ENCODE peak calls at places on chromosomes 4 and X, in eight cellular contexts. M is ACHN; G is iris pigment epithelial cell; W is nucleus accumbens; I is choroid plexus epithelial cell; B is heart left ventricle; L is activated CD4-positive, alpha-beta T cell treated with anti-CD3 and anti-CD28 coated beads, Interleukin-2, amount 10 ng/mL, durations not matched to agents 7 days and 5 days; T is hepatocyte. F is an unnamed sample.

GRCh38 chrX:22124098-22124497 is 92.0 kb downstream of the PHEX start:
- DNase-seq in M (no peak), G (no peak), W (no peak), I (no peak), B (no peak), L (no peak), T (no peak), F (no peak)

GRCh38 chr4:153276966-153277365 is 67.5 kb upstream of the MND1 start:
- DNase-seq in M (no peak), G (no peak), W (no peak), I (no peak), B (no peak), L (no peak), T (no peak), F (no peak)

GRCh38 chrX:48960291-48960690 is 2.9 kb upstream of the OTUD5 start:
- DNase-seq in M (no peak), G (no peak), W (no peak), I (no peak), B (peak; percentile 20), L (no peak), T (no peak), F (no peak)

GRCh38 chr4:113919611-113920010 is 59.8 kb downstream of the ARSJ start:
- DNase-seq in M (peak; percentile 20), G (peak; percentile 56), W (no peak), I (peak; percentile 42), B (no peak), L (no peak), T (no peak), F (no peak)

GRCh38 chr4:31383767-31384166 is 663.6 kb downstream of the PCDH7 start:
- DNase-seq in M (no peak), G (no peak), W (no peak), I (no peak), B (no peak), L (no peak), T (no peak), F (no peak)

GRCh38 chrX:17859609-17860178 is 1.4 kb downstream of the RAI2 start:
- DNase-seq in M (no peak), G (no peak), W (no peak), I (no peak), B (no peak), L (no peak), T (peak; percentile 17), F (no peak)

GRCh38 chrX:153032397-153033118 is 23.7 kb upstream of the PNMA3 start:
- DNase-seq in M (peak; percentile 36), G (peak; percentile 20), W (peak; percentile 76), I (peak; percentile 36), B (peak; percentile 57), L (peak; percentile 49), T (peak; percentile 71), F (peak; percentile 85)

GRCh38 chr4:4524364-4524763 is 17.5 kb downstream of the STX18 start:
- DNase-seq in M (peak; percentile 19), G (peak; percentile 28), W (no peak), I (peak; percentile 63), B (no peak), L (peak; percentile 64), T (no peak), F (peak; percentile 15)

GRCh38 chr4:105453550-105454201 is 20.2 kb downstream of the PPA2 start:
- DNase-seq in M (no peak), G (no peak), W (no peak), I (peak; percentile 15), B (no peak), L (no peak), T (no peak), F (no peak)

GRCh38 chrX:136865270-136866168 is 15.0 kb downstream of the RBMX start:
- DNase-seq in M (no peak), G (no peak), W (no peak), I (no peak), B (no peak), L (no peak), T (no peak), F (no peak)

GRCh38 chrX:151596282-151596681 is 32.8 kb downstream of the PASD1 start:
- DNase-seq in M (no peak), G (no peak), W (no peak), I (no peak), B (no peak), L (no peak), T (no peak), F (no peak)

GRCh38 chrX:39145859-39146258 is 344.6 kb downstream of the MID1IP1 start:
- DNase-seq in M (no peak), G (no peak), W (no peak), I (no peak), B (no peak), L (no peak), T (no peak), F (no peak)

GRCh38 chr4:26022346-26022891 is 108.4 kb downstream of the SMIM20 start:
- DNase-seq in M (no peak), G (peak; percentile 71), W (no peak), I (peak; percentile 72), B (no peak), L (no peak), T (peak; percentile 45), F (peak; percentile 55)

GRCh38 chr4:110634320-110635154 is 11.7 kb upstream of the PITX2 start:
- DNase-seq in M (no peak), G (peak; percentile 67), W (no peak), I (no peak), B (no peak), L (no peak), T (no peak), F (no peak)

GRCh38 chr4:18398661-18399060 is 377.1 kb upstream of the LCORL start:
- DNase-seq in M (no peak), G (no peak), W (no peak), I (no peak), B (no peak), L (no peak), T (no peak), F (no peak)

GRCh38 chr4:130825283-130825682 is 1729.3 kb downstream of the C4orf33 start:
- DNase-seq in M (no peak), G (no peak), W (no peak), I (no peak), B (no peak), L (no peak), T (no peak), F (no peak)

GRCh38 chr4:7630559-7631287 is 196.0 kb upstream of the PSAPL1 start:
- DNase-seq in M (peak; percentile 57), G (peak; percentile 89), W (peak; percentile 53), I (peak; percentile 85), B (peak; percentile 87), L (no peak), T (peak; percentile 46), F (peak; percentile 84)

GRCh38 chr4:123325241-123325681 is 71.3 kb upstream of the SPRY1 start:
- DNase-seq in M (no peak), G (peak; percentile 26), W (no peak), I (no peak), B (no peak), L (no peak), T (no peak), F (no peak)

GRCh38 chr4:67546971-67547370 is 1.7 kb upstream of the CENPC start:
- DNase-seq in M (no peak), G (peak; percentile 60), W (peak; percentile 0), I (peak; percentile 28), B (no peak), L (no peak), T (peak; percentile 15), F (no peak)

GRCh38 chr4:99998062-99998880 is 48.2 kb upstream of the H2AZ1 start:
- DNase-seq in M (peak; percentile 30), G (peak; percentile 61), W (no peak), I (peak; percentile 68), B (no peak), L (no peak), T (peak; percentile 50), F (peak; percentile 43)

GRCh38 chr4:187125062-187125461 is 401.4 kb upstream of the FAT1 start:
- DNase-seq in M (no peak), G (no peak), W (no peak), I (no peak), B (no peak), L (no peak), T (no peak), F (no peak)

GRCh38 chrX:30309139-30309571 is at the start of gene NR0B1:
- DNase-seq in M (no peak), G (peak; percentile 12), W (peak; percentile 3), I (no peak), B (no peak), L (no peak), T (peak; percentile 18), F (peak; percentile 11)

GRCh38 chr4:141046255-141046654 is 87.0 kb downstream of the RNF150 start:
- DNase-seq in M (no peak), G (peak; percentile 99), W (no peak), I (peak; percentile 99), B (peak; percentile 32), L (no peak), T (peak; percentile 32), F (peak; percentile 50)

GRCh38 chr4:1246901-1247810 is 1.8 kb downstream of the CTBP1 start:
- DNase-seq in M (peak; percentile 18), G (no peak), W (no peak), I (peak; percentile 16), B (no peak), L (peak; percentile 21), T (peak; percentile 55), F (peak; percentile 51)

GRCh38 chr4:126956192-126956897 is 676.4 kb upstream of the INTU start:
- DNase-seq in M (no peak), G (no peak), W (no peak), I (no peak), B (no peak), L (no peak), T (no peak), F (no peak)

GRCh38 chr4:3257691-3258482 is 8.9 kb downstream of the MSANTD1 start:
- DNase-seq in M (peak; percentile 49), G (peak; percentile 55), W (no peak), I (peak; percentile 23), B (peak; percentile 14), L (no peak), T (no peak), F (peak; percentile 73)

GRCh38 chr4:104475652-104476051 is 19.0 kb downstream of the CXXC4 start:
- DNase-seq in M (no peak), G (no peak), W (no peak), I (no peak), B (no peak), L (no peak), T (no peak), F (no peak)

GRCh38 chr4:107155366-107155765 is 119.3 kb upstream of the DKK2 start:
- DNase-seq in M (no peak), G (no peak), W (no peak), I (no peak), B (no peak), L (no peak), T (no peak), F (no peak)

GRCh38 chrX:123846598-123847038 is 13.2 kb upstream of the XIAP start:
- DNase-seq in M (peak; percentile 25), G (peak; percentile 78), W (no peak), I (peak; percentile 75), B (no peak), L (no peak), T (no peak), F (no peak)

GRCh38 chr4:160299608-160300007 is 1196.7 kb downstream of the RAPGEF2 start:
- DNase-seq in M (no peak), G (no peak), W (no peak), I (peak; percentile 20), B (no peak), L (no peak), T (no peak), F (no peak)

GRCh38 chrX:120311632-120312000 is 355 bp upstream of the TMEM255A start:
- DNase-seq in M (no peak), G (no peak), W (no peak), I (no peak), B (no peak), L (no peak), T (no peak), F (no peak)

GRCh38 chr4:110296892-110297291 is 98.5 kb upstream of the ELOVL6 start:
- DNase-seq in M (no peak), G (no peak), W (no peak), I (no peak), B (no peak), L (no peak), T (no peak), F (no peak)

GRCh38 chr4:54382623-54383022 is 153.5 kb downstream of the PDGFRA start:
- DNase-seq in M (no peak), G (no peak), W (no peak), I (no peak), B (no peak), L (no peak), T (no peak), F (no peak)

GRCh38 chr4:152283806-152284470 is 252.0 kb downstream of the FBXW7 start:
- DNase-seq in M (no peak), G (no peak), W (no peak), I (peak; percentile 3), B (no peak), L (no peak), T (no peak), F (no peak)

F was measured in AG08396.